ENCODE peak calls at places on chromosomes 13 and 19, in six cellular contexts. U is neuronal stem cell, A is H9, C is mesenchymal stem cell, F is H1, G is IMR-90. V is an unnamed sample.

GRCh38 chr19:35013047-35013819 is 13.1 kb downstream of the GRAMD1A start:
- DNase-seq in F (peak), U (no peak), C (peak), G (peak), A (peak), V (peak)

GRCh38 chr13:72204291-72204690 is 337.3 kb upstream of the DACH1 start:
- DNase-seq in G (no peak), U (no peak), A (no peak), C (no peak), F (no peak), V (no peak)

GRCh38 chr13:53921473-53921872 is 892.9 kb downstream of the OLFM4 start:
- DNase-seq in G (no peak), U (no peak), C (no peak), A (no peak), F (no peak), V (no peak)

GRCh38 chr13:19153782-19154450 is 27.7 kb downstream of the TUBA3C start:
- DNase-seq in F (no peak), G (no peak), A (no peak), C (no peak), U (no peak), V (no peak)

GRCh38 chr19:14479985-14480694 is 5.0 kb upstream of the PTGER1 start:
- DNase-seq in F (peak), G (peak), A (peak), U (peak), C (peak), V (peak)

GRCh38 chr13:27833206-27833605 is 40.9 kb downstream of the GSX1 start:
- DNase-seq in C (no peak), A (no peak), F (no peak), G (no peak), U (no peak), V (no peak)

GRCh38 chr19:10965398-10965797 is 4.6 kb downstream of the SMARCA4 start:
- DNase-seq in U (no peak), A (no peak), C (no peak), G (no peak), F (no peak), V (no peak)

GRCh38 chr13:95288899-95289500 is 12.3 kb downstream of the ABCC4 start:
- DNase-seq in G (no peak), U (no peak), F (no peak), A (no peak), C (peak), V (no peak)

GRCh38 chr19:8158411-8159074 is 9.2 kb upstream of the FBN3 start:
- DNase-seq in G (peak), F (no peak), U (peak), A (peak), C (peak), V (peak)

DNA sequence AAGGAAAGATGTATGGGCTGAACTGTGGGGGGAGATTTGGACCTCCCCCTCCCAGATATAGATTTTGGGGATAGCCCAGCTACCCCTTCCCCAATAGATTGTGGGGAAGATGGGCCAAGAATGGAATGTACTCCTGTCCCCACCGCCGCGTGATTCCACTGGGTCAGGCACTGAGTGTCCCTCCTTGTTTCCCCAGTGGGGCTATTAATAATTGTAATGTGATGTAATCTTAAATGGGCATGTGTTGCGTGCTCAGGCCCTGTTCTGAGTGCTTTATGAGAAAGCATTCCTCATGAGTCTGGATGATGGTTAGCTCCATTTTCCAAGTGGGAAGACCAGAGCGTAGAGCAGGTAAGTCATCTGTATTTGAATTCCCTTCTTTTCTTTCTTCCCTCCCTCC is 1.4 kb downstream of the PSMD8 start:
- DNase-seq in G (peak), A (no peak), C (peak), U (no peak), F (no peak), V (no peak)
- H2BK15ac ChIP-seq in G (no peak), A (no peak), C (no peak), U (no peak), F (no peak), V (no peak)

GRCh38 chr13:28935104-28935503 is 115.0 kb downstream of the MTUS2 start:
- DNase-seq in G (no peak), C (no peak), F (no peak), U (no peak), A (no peak), V (no peak)
- H2BK15ac ChIP-seq in G (no peak), C (no peak), F (no peak), U (no peak), A (no peak), V (no peak)

DNA sequence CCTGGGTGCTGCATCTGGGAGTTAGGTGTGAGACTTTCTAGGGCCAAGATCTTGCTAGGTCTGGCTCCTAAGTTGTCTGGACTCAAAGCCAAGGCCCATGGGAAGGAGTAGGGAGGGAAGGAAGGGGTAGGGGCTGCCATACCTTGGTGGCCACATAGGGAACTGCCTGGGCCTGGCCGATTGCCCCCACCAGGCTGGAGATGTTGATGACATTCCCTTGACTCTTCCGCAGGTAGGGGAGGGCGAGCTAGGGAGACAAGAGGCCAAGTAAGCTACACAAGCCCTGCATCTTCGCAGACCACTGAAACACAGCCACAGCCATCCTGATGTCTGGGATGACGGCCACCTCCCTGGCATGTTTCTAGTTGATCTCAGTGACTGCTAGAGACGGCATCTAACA is 4.1 kb upstream of the BCAT2 start:
- DNase-seq in U (no peak), F (no peak), A (peak), G (no peak), C (no peak), V (peak)
- H2BK15ac ChIP-seq in U (peak), F (no peak), A (no peak), G (no peak), C (no peak), V (no peak)

DNA sequence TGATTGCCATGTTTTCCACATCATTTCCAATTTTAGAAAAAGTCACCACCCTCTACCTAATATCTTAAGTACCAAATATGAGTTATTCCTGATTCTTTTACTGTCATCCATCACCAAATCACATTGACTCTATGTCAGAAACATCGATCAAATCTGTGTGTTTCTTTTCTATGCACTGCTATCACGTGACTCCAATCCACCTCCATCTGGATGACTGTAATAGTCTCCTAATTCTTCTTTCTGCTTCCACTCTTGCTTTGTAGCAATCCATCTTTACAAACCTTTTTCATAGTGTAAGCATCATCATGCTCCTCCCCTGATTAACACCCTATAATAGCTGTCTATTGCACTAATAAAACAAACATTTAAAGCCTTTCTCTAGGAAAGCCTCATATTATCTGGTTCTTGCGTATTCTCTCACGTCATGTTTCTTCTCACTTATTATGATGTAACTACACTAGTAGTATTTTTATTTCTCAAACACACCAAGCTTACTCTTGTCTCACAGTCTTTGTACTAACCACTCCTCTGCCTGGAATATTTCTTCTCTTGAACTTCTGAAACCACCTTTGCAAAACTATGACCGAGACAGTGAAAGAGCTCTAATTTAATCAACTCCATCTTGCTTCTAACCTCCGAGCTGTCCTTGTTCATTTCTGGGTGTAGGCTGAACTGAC is 10.7 kb upstream of the FPR3 start:
- DNase-seq in U (no peak), F (no peak), A (no peak), C (no peak), G (no peak), V (no peak)
- H2BK15ac ChIP-seq in U (no peak), F (no peak), A (no peak), C (no peak), G (no peak), V (no peak)

DNA sequence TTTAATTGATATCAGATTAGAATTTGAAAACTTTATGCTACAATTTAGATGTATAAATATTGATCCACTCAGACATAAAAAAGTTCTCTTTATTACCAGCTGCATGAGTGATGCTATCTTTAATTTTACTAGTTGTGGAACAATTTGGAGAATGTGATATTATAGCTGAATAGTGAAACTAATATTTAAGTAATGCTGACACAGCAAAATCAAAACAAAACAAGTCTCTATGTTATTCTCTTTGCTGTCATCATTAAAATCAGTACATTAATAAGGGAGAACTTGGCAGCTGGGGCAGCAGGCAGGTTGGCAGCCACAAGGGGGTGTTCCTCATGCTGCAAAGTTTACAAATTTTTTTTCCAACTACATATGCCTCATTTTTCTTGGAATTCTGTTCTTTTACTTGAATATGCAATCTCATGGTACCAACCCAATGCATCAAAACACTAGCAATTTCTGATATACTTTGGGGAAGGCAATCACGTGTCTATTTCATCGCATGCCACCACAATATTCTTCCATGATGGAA is 585.3 kb downstream of the FGF9 start:
- DNase-seq in U (no peak), A (no peak), G (no peak), F (no peak), C (no peak), V (no peak)
- H2BK15ac ChIP-seq in U (no peak), A (no peak), G (no peak), F (no peak), C (no peak), V (no peak)